ENCODE peak calls at places on chromosomes 3 and 15, in eight cellular contexts. Y is cardiac muscle cell, O is lower leg skin, R is GM13976, Z is thoracic aorta, H is choroid plexus epithelial cell, W is breast epithelium, D is cardiac fibroblast. M is an unnamed sample.

GRCh38 chr3:34263014-34263714 is 464.7 kb downstream of the PDCD6IP start:
- DNase-seq in Y (no peak), O (no peak), R (no peak), Z (no peak), H (no peak), W (no peak), D (no peak), M (no peak)

GRCh38 chr15:100183921-100184480 is 157.8 kb downstream of the ADAMTS17 start:
- DNase-seq in Y (no peak), O (no peak), R (no peak), Z (no peak), H (no peak), W (no peak), D (no peak), M (no peak)

GRCh38 chr3:143091438-143091837 is 28.1 kb upstream of the CHST2 start:
- DNase-seq in Y (no peak), O (no peak), R (no peak), Z (no peak), H (no peak), W (no peak), D (no peak), M (no peak)

GRCh38 chr3:168968611-168969010 is 694.9 kb downstream of the MECOM start:
- DNase-seq in Y (peak), O (no peak), R (no peak), Z (no peak), H (peak), W (no peak), D (peak), M (no peak)

GRCh38 chr15:70672081-70672480 is 91.3 kb downstream of the UACA start:
- DNase-seq in Y (no peak), O (no peak), R (peak), Z (no peak), H (no peak), W (no peak), D (no peak), M (peak)

GRCh38 chr15:100463515-100463914 is 65.2 kb downstream of the CERS3 start:
- DNase-seq in Y (no peak), O (no peak), R (no peak), Z (no peak), H (no peak), W (peak), D (no peak), M (no peak)

GRCh38 chr3:45434996-45435395 is 46.6 kb downstream of the LARS2 start:
- DNase-seq in Y (no peak), O (no peak), R (no peak), Z (no peak), H (no peak), W (no peak), D (no peak), M (no peak)

GRCh38 chr3:37862712-37863551 is 1.3 kb downstream of the CTDSPL start:
- DNase-seq in Y (peak), O (no peak), R (no peak), Z (no peak), H (peak), W (no peak), D (peak), M (no peak)

GRCh38 chr15:41494190-41494921 is 682 bp downstream of the ITPKA start:
- DNase-seq in Y (no peak), O (no peak), R (peak), Z (no peak), H (no peak), W (no peak), D (no peak), M (peak)

GRCh38 chr3:185984203-185984602 is 46.4 kb upstream of the TRA2B start:
- DNase-seq in Y (no peak), O (no peak), R (no peak), Z (no peak), H (no peak), W (no peak), D (no peak), M (no peak)

GRCh38 chr3:104635872-104636580 is 730.7 kb upstream of the ALCAM start:
- DNase-seq in Y (no peak), O (no peak), R (no peak), Z (no peak), H (no peak), W (no peak), D (no peak), M (no peak)

GRCh38 chr3:158097571-158098553 is 8.4 kb downstream of the SHOX2 start:
- DNase-seq in Y (peak), O (no peak), R (peak), Z (no peak), H (peak), W (no peak), D (peak), M (peak)

GRCh38 chr3:64321747-64322146 is 96.5 kb upstream of the PRICKLE2 start:
- DNase-seq in Y (peak), O (no peak), R (no peak), Z (no peak), H (peak), W (no peak), D (peak), M (no peak)

GRCh38 chr15:83889995-83890394 is 236.1 kb downstream of the ADAMTSL3 start:
- DNase-seq in Y (no peak), O (no peak), R (no peak), Z (no peak), H (no peak), W (no peak), D (no peak), M (no peak)

GRCh38 chr3:57512174-57512573 is 32.0 kb downstream of the DNAH12 start:
- DNase-seq in Y (no peak), O (no peak), R (no peak), Z (no peak), H (peak), W (no peak), D (peak), M (no peak)

GRCh38 chr3:194404365-194405140 is 5.5 kb upstream of the GP5 start:
- DNase-seq in Y (peak), O (no peak), R (no peak), Z (no peak), H (peak), W (no peak), D (peak), M (no peak)

GRCh38 chr3:108450444-108450843 is 60.0 kb downstream of the MYH15 start:
- DNase-seq in Y (no peak), O (no peak), R (no peak), Z (no peak), H (no peak), W (no peak), D (no peak), M (no peak)

GRCh38 chr3:3579658-3580057 is 219.6 kb upstream of the LRRN1 start:
- DNase-seq in Y (no peak), O (no peak), R (no peak), Z (no peak), H (no peak), W (no peak), D (no peak), M (no peak)
- TF ChIP-seq CTCF in Y (no peak), O (no peak), R (no peak), Z (no peak), H (no peak), W (no peak), D (no peak), M (no peak)

GRCh38 chr3:147940846-147941245 is 531.7 kb downstream of the ZIC1 start:
- DNase-seq in Y (no peak), O (no peak), R (no peak), Z (no peak), H (no peak), W (no peak), D (no peak), M (no peak)

GRCh38 chr3:147941984-147942383 is 532.8 kb downstream of the ZIC1 start:
- DNase-seq in Y (no peak), O (no peak), R (no peak), Z (no peak), H (no peak), W (no peak), D (no peak), M (no peak)

GRCh38 chr3:147937891-147938290 is 528.7 kb downstream of the ZIC1 start:
- DNase-seq in Y (no peak), O (no peak), R (no peak), Z (no peak), H (no peak), W (no peak), D (no peak), M (no peak)

GRCh38 chr3:147939425-147940196 is 530.4 kb downstream of the ZIC1 start:
- DNase-seq in Y (no peak), O (no peak), R (no peak), Z (no peak), H (peak), W (no peak), D (no peak), M (no peak)

GRCh38 chr3:147940400-147940799 is 531.2 kb downstream of the ZIC1 start:
- DNase-seq in Y (peak), O (no peak), R (no peak), Z (no peak), H (peak), W (no peak), D (no peak), M (no peak)
- TF ChIP-seq CTCF in Y (no peak), O (no peak), R (no peak), Z (no peak), H (peak), W (no peak), D (no peak), M (no peak)

DNA sequence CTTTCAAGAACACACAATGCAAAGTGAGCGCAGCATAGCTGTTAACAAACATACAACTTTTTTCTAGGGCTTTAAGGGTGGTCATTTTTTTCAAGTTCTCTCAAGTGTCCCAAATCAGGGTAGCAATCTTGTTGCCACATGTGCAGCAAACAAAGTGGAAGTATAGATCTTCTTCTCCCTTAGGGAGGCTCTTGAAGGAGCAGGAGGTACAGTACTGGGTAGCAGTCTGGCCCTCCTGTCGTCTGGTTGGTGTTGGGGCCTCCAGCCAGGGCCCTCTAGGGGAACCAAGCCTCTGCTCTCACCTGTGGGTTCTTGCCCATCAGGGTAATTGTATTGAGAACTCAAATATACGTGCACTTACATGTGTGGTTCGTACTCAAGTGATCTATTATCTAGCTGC is 25.8 kb downstream of the MKRN2 start:
- DNase-seq in Y (no peak), O (no peak), R (no peak), Z (no peak), H (no peak), W (no peak), D (no peak), M (no peak)
- TF ChIP-seq CTCF in Y (no peak), O (no peak), R (no peak), Z (no peak), H (no peak), W (no peak), D (no peak), M (no peak)

DNA sequence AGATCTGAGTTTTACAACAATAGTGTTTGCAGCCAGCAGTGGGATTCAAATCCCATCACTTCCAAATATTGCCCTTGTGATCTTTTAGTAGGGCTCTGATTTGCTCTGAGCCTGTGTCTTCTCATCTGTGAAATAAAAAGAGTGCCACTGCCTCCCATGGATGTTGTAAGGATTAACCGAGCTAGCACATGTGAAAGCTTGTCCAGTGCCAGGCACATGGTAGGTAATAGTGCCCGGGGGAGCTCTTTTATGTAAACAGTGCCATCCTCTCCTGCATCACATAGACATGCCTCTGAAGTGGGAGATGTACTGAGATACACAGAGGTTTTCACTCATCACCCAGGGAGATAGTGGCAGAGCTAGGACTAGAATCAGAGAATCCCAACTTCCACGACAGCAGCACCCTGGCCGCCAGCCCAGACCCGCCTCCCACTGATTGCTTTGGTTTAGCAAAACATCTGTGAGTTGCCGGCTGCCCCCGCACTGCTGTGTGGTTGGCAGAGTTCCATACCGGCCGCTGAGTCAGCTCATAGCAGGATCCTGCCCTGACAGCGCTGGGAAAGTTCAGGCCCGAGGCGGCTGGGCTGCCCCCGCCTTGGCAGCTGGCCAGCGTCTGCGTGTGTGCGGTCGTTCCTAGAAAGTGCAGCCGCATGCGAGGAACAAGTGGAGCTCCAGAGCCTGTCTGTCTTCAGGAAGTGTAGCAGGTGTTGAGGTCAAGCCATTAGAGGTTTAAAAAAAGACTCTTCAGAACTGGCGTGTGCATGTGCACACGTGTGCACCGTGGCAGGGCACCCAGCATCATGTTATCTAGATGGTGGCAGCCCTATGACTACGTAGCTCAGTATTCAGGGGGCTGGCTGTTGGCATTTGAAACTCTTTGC is 5.0 kb downstream of the ARID3B start:
- DNase-seq in Y (peak), O (peak), R (peak), Z (peak), H (peak), W (peak), D (peak), M (peak)
- TF ChIP-seq CTCF in Y (no peak), O (no peak), R (no peak), Z (no peak), H (no peak), W (no peak), D (no peak), M (no peak)

GRCh38 chr15:98939311-98940080 is 68.1 kb downstream of the PGPEP1L start:
- DNase-seq in Y (no peak), O (no peak), R (no peak), Z (no peak), H (no peak), W (no peak), D (no peak), M (no peak)
- TF ChIP-seq CTCF in Y (no peak), O (no peak), R (no peak), Z (no peak), H (no peak), W (no peak), D (no peak), M (no peak)

GRCh38 chr15:51416129-51416528 is 74.7 kb downstream of the GLDN start:
- DNase-seq in Y (no peak), O (no peak), R (no peak), Z (no peak), H (no peak), W (no peak), D (no peak), M (no peak)
- TF ChIP-seq CTCF in Y (no peak), O (no peak), R (no peak), Z (no peak), H (no peak), W (no peak), D (no peak), M (no peak)

GRCh38 chr3:3180421-3180820 is 930 bp upstream of the CRBN start:
- DNase-seq in Y (no peak), O (no peak), R (no peak), Z (no peak), H (no peak), W (no peak), D (no peak), M (no peak)
- TF ChIP-seq CTCF in Y (no peak), O (no peak), R (no peak), Z (no peak), H (no peak), W (no peak), D (no peak), M (no peak)

GRCh38 chr3:6251612-6252011 is 609.3 kb upstream of the GRM7 start:
- DNase-seq in Y (no peak), O (no peak), R (no peak), Z (no peak), H (no peak), W (no peak), D (no peak), M (no peak)
- TF ChIP-seq CTCF in Y (no peak), O (no peak), R (no peak), Z (no peak), H (no peak), W (no peak), D (no peak), M (no peak)

M was measured in GM13977.